ENCODE peak calls at places on chromosomes 3 and 15, in eight cellular contexts. C is bronchial epithelial cell, N is heart right ventricle, O is lower lobe of right lung, Q is GM12864, H is NB4, P is fibroblast of lung, L is GM12865. M is an unnamed sample.

GRCh38 chr15:31019986-31020385 is 28.6 kb upstream of the MTMR10 start:
- DNase-seq in C (no peak), N (no peak), O (no peak), Q (no peak), H (no peak), P (peak; percentile 47), L (no peak), M (no peak)

GRCh38 chr15:58332676-58333400 is 99.0 kb upstream of the LIPC start:
- DNase-seq in C (peak; percentile 62), N (no peak), O (no peak), Q (no peak), H (peak; percentile 36), P (peak; percentile 54), L (peak; percentile 44), M (no peak)

GRCh38 chr3:17089314-17089700 is 204.6 kb downstream of the PLCL2 start:
- DNase-seq in C (no peak), N (no peak), O (no peak), Q (no peak), H (no peak), P (no peak), L (no peak), M (no peak)

GRCh38 chr3:52430416-52430810 is 14.5 kb downstream of the SEMA3G start:
- DNase-seq in C (no peak), N (no peak), O (no peak), Q (no peak), H (no peak), P (no peak), L (no peak), M (no peak)

GRCh38 chr3:169118666-169119370 is 544.7 kb downstream of the MECOM start:
- DNase-seq in C (no peak), N (no peak), O (no peak), Q (no peak), H (no peak), P (peak; percentile 68), L (no peak), M (no peak)

GRCh38 chr3:25033407-25034029 is 394.5 kb upstream of the RARB start:
- DNase-seq in C (peak; percentile 35), N (peak; percentile 65), O (no peak), Q (peak; percentile 31), H (peak; percentile 63), P (no peak), L (peak; percentile 66), M (peak; percentile 16)

GRCh38 chr3:49006591-49007067 is 562 bp upstream of the WDR6 start:
- DNase-seq in C (no peak), N (peak; percentile 23), O (no peak), Q (no peak), H (peak; percentile 19), P (peak; percentile 60), L (no peak), M (no peak)

GRCh38 chr3:19264424-19264823 is 116.1 kb downstream of the KCNH8 start:
- DNase-seq in C (no peak), N (no peak), O (no peak), Q (no peak), H (peak; percentile 1), P (no peak), L (no peak), M (no peak)

GRCh38 chr3:157938154-157938774 is 168.0 kb downstream of the SHOX2 start:
- DNase-seq in C (peak; percentile 60), N (no peak), O (no peak), Q (no peak), H (peak; percentile 2), P (peak; percentile 62), L (no peak), M (no peak)

DNA sequence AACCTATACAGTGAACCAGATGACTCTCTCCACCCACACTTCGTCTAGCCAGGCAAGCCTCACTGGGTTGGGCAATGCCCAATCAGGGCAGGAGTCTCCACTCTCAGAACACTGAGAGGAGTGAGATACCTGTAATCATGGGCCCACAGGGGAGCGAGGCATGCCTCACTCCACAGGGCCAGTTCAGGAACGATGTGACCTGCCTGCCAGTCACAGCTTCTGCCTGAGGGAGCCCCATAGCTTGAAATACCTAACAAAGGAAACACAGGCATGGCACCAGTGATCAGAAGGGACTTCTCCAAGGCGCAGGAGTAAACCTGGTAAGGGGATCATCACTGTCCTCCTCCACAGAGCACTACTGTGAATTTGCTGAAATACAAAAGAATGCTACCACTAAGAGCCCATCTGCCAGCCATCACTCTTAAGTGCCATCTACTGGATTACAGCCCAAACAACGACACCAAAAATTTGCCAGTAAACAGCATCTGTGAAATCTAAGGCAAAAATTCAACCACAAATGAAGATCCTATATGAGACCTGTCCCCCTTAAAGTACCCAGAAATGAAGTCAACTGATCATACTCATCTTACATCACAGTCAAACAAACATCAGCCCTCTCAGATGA is 689.9 kb upstream of the SEMA6D start:
- DNase-seq in C (peak; percentile 1), N (no peak), O (no peak), Q (no peak), H (peak; percentile 8), P (no peak), L (peak; percentile 60), M (no peak)
- TF ChIP-seq CTCF in C (no peak), N (no peak), O (no peak), Q (no peak), H (peak; percentile 5), P (no peak), L (peak; percentile 30), M (peak; percentile 42)

DNA sequence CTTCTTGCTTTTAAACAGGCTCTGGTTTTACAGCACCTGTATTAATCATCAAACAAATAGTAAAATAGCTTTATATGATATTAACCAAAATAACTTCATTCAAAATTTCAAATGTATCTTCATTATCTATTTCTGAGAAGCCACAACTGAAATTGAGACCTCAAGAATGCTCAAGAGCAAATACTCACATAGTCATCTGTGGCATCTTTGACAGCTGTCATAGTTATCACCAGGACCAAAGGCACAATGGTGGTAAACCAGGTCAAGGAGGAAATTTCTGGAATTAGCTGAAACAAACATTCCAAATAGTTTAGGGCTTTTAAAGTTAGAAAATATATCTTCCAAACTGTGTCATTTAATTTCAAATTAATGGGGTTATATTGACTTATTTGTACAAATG is 74.6 kb downstream of the ATP8B4 start:
- DNase-seq in C (no peak), N (no peak), O (no peak), Q (no peak), H (no peak), P (no peak), L (no peak), M (no peak)
- TF ChIP-seq CTCF in C (no peak), N (no peak), O (no peak), Q (no peak), H (no peak), P (no peak), L (no peak), M (no peak)

GRCh38 chr15:72341361-72341760 is 21.4 kb upstream of the CELF6 start:
- DNase-seq in C (no peak), N (no peak), O (no peak), Q (no peak), H (no peak), P (peak; percentile 10), L (no peak), M (no peak)
- TF ChIP-seq CTCF in C (peak; percentile 36), N (no peak), O (no peak), Q (no peak), H (no peak), P (no peak), L (no peak), M (peak; percentile 18)

DNA sequence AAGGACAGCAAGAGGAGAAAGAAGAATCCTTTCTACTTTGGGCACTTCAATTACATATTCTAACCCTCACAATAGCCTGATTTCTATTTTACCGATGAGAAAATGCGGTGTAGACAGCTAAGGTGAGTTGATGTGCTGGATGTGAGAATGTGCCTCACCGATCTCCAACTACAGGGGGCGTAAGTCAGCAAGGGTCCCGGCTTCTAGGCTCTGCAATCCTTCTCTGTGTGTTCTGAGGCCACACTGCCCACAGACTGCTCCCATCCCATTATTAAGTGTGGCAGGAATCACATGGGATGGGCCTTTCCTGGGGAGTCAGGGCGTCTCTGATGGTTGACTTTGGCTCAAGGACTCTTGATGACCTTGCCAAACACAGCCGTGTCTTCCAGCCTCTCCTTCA is 23.6 kb upstream of the RPL35A start:
- DNase-seq in C (no peak), N (no peak), O (no peak), Q (no peak), H (peak; percentile 35), P (no peak), L (no peak), M (no peak)
- TF ChIP-seq CTCF in C (peak; percentile 26), N (no peak), O (no peak), Q (peak; percentile 48), H (peak; percentile 44), P (no peak), L (peak; percentile 6), M (peak; percentile 22)

GRCh38 chr3:188037965-188038581 is 115.9 kb upstream of the LPP start:
- DNase-seq in C (peak; percentile 38), N (no peak), O (no peak), Q (no peak), H (no peak), P (peak; percentile 68), L (no peak), M (no peak)

GRCh38 chr3:188041193-188041592 is 112.8 kb upstream of the LPP start:
- DNase-seq in C (no peak), N (no peak), O (no peak), Q (no peak), H (peak; percentile 15), P (no peak), L (no peak), M (no peak)

GRCh38 chr3:188034989-188035388 is 119.0 kb upstream of the LPP start:
- DNase-seq in C (peak; percentile 57), N (no peak), O (no peak), Q (no peak), H (no peak), P (no peak), L (no peak), M (no peak)

GRCh38 chr3:188036375-188036985 is 117.5 kb upstream of the LPP start:
- DNase-seq in C (no peak), N (no peak), O (no peak), Q (no peak), H (peak; percentile 14), P (no peak), L (no peak), M (no peak)

GRCh38 chr3:188037116-188037718 is 116.7 kb upstream of the LPP start:
- DNase-seq in C (peak; percentile 47), N (peak; percentile 28), O (no peak), Q (no peak), H (no peak), P (peak; percentile 48), L (no peak), M (no peak)
- TF ChIP-seq CTCF in C (peak; percentile 49), N (peak; percentile 59), O (peak; percentile 49), Q (no peak), H (no peak), P (peak; percentile 44), L (no peak), M (peak; percentile 11)

DNA sequence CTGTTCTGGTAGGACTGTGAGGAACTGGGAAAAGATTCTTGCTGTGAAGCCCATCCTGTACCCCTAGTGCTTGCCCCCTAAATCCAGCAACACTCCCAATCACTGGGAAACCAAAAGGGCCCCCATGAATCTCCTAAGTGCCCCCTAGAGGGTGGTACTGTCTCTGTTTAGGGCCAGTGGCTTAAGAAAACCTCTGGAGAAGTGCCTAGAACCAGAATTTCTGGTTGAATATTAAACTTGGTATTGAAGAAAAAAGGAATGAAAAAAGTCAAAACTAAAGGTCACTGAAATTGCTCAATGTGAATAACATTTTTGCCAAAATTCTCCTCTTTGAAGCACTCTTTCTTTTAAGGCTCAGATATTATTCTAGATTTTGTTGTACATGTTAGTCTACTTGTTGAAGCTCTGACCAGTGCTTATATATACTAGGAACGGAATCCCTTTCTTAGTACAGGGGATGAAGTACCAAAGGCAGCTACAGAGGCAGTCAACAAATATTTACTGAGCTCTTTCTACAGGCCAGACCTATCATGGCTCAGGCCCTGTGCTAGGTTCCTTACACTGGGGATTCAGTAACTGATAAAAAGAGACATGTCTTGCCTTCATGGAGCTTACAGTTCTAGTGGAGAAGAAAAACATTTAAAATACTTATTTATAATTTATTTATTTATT is 138.8 kb downstream of the MYLK start:
- DNase-seq in C (peak; percentile 15), N (no peak), O (no peak), Q (no peak), H (peak; percentile 20), P (no peak), L (no peak), M (no peak)
- TF ChIP-seq CTCF in C (no peak), N (no peak), O (peak; percentile 18), Q (peak; percentile 10), H (peak; percentile 21), P (peak; percentile 38), L (no peak), M (no peak)